ENCODE peak calls at places on chromosomes 11 and 22, in four cellular contexts. O, Y, N and U are unnamed samples.

GRCh38 chr11:37963440-37963839 is 1365.4 kb upstream of the RAG2 start:
- DNase-seq in O (no peak), Y (no peak), N (no peak), U (no peak)

GRCh38 chr11:6855971-6856542 is 6.8 kb upstream of the OR10A2 start:
- DNase-seq in O (peak), Y (no peak), N (peak), U (no peak)

GRCh38 chr11:32088117-32088941 is 2.5 kb upstream of the RCN1 start:
- DNase-seq in O (peak), Y (no peak), N (peak), U (peak)

GRCh38 chr11:72598901-72599300 is 75.3 kb downstream of the PDE2A start:
- DNase-seq in O (peak), Y (no peak), N (no peak), U (no peak)

GRCh38 chr11:119872911-119873310 is 143.9 kb upstream of the NECTIN1 start:
- DNase-seq in O (no peak), Y (no peak), N (no peak), U (no peak)

GRCh38 chr22:49789289-49790141 is 38.2 kb downstream of the BRD1 start:
- DNase-seq in O (no peak), Y (peak), N (peak), U (no peak)

GRCh38 chr11:65112226-65112550 is 516 bp downstream of the TM7SF2 start:
- DNase-seq in O (no peak), Y (no peak), N (no peak), U (peak)

GRCh38 chr11:28657378-28658030 is 549.3 kb downstream of the METTL15 start:
- DNase-seq in O (peak), Y (no peak), N (no peak), U (no peak)

GRCh38 chr22:39746600-39747262 is 146.8 kb downstream of the ENTHD1 start:
- DNase-seq in O (no peak), Y (peak), N (no peak), U (no peak)

GRCh38 chr22:45572444-45572843 is 69.8 kb downstream of the FBLN1 start:
- DNase-seq in O (no peak), Y (no peak), N (no peak), U (no peak)

GRCh38 chr11:121460941-121461514 is 8.3 kb upstream of the SORL1-AS1 start:
- DNase-seq in O (no peak), Y (no peak), N (no peak), U (peak)

GRCh38 chr11:50074161-50074560 is 41.5 kb downstream of the OR4C45 start:
- DNase-seq in O (no peak), Y (no peak), N (no peak), U (no peak)

GRCh38 chr22:35687461-35687860 is 30.2 kb upstream of the APOL5 start:
- DNase-seq in O (no peak), Y (no peak), N (no peak), U (no peak)

GRCh38 chr11:69721745-69722144 is 17.9 kb upstream of the FGF19 start:
- DNase-seq in O (no peak), Y (no peak), N (no peak), U (no peak)

GRCh38 chr11:112318193-112318592 is 57.5 kb upstream of the PLET1 start:
- DNase-seq in O (peak), Y (no peak), N (peak), U (no peak)

GRCh38 chr11:34809191-34810106 is 106.7 kb downstream of the APIP start:
- DNase-seq in O (peak), Y (no peak), N (no peak), U (no peak)

GRCh38 chr11:115333106-115333505 is 171.1 kb downstream of the CADM1 start:
- DNase-seq in O (peak), Y (no peak), N (no peak), U (no peak)

GRCh38 chr11:122102426-122102825 is 13.6 kb downstream of the BLID start:
- DNase-seq in O (peak), Y (no peak), N (no peak), U (no peak)

GRCh38 chr22:23240639-23241389 is 60.5 kb downstream of the BCR start:
- DNase-seq in O (no peak), Y (peak), N (no peak), U (no peak)

GRCh38 chr22:35883028-35883620 is 145.5 kb downstream of the RBFOX2 start:
- DNase-seq in O (peak), Y (no peak), N (no peak), U (no peak)

GRCh38 chr22:39496131-39496838 is 5.8 kb upstream of the MIEF1 start:
- DNase-seq in O (peak), Y (peak), N (no peak), U (peak)

GRCh38 chr11:73223998-73224730 is 6.1 kb downstream of the P2RY2 start:
- DNase-seq in O (no peak), Y (no peak), N (no peak), U (no peak)

GRCh38 chr22:43090130-43090789 is 1.1 kb upstream of the TTLL1 start:
- DNase-seq in O (peak), Y (peak), N (peak), U (peak)